ENCODE peak calls at places on chromosomes 6 and 20, in six cellular contexts. Z is psoas muscle, K is H7, S is NCI-H1105 treated with DMSO at 0.1 percent for 48 hours, X is GM13977, D is cardiac fibroblast. C is an unnamed sample.

GRCh38 chr20:34013532-34013931 is 19.8 kb downstream of the RALY start:
- DNase-seq in D (no peak), S (no peak), Z (no peak), X (no peak), K (no peak), C (no peak)

GRCh38 chr6:151263967-151264366 is 24.2 kb downstream of the AKAP12 start:
- DNase-seq in Z (peak), D (peak), X (no peak), S (no peak), K (no peak), C (no peak)

GRCh38 chr6:51855310-51856082 is 231.9 kb downstream of the PKHD1 start:
- DNase-seq in Z (no peak), S (peak), K (peak), D (peak), X (peak), C (no peak)

GRCh38 chr6:90940812-90941481 is 354.1 kb upstream of the MAP3K7 start:
- DNase-seq in D (peak), S (peak), K (peak), X (peak), Z (no peak), C (no peak)

GRCh38 chr6:26183581-26184408 is 96.6 kb downstream of the HFE start:
- DNase-seq in K (peak), X (peak), D (peak), Z (peak), S (peak), C (peak)

GRCh38 chr6:121780325-121781313 is 345.2 kb downstream of the GJA1 start:
- DNase-seq in D (peak), S (peak), Z (peak), K (no peak), X (no peak), C (no peak)

GRCh38 chr20:24633026-24633425 is 163.6 kb downstream of the SYNDIG1 start:
- DNase-seq in D (no peak), K (no peak), Z (no peak), X (no peak), S (no peak), C (no peak)

GRCh38 chr6:25017932-25018581 is 82.3 kb upstream of the RIPOR2 start:
- DNase-seq in S (no peak), Z (peak), D (peak), K (peak), X (peak), C (peak)

GRCh38 chr6:110180228-110181008 is at the start of gene CDC40:
- DNase-seq in Z (peak), K (peak), D (no peak), S (peak), X (peak), C (peak)

GRCh38 chr20:50399917-50400704 is 110.1 kb upstream of the PTPN1 start:
- DNase-seq in X (no peak), Z (no peak), S (no peak), K (peak), D (peak), C (no peak)

GRCh38 chr6:145267076-145267867 is 468.0 kb downstream of the EPM2A start:
- DNase-seq in X (no peak), D (no peak), K (no peak), S (no peak), Z (no peak), C (no peak)

GRCh38 chr20:58463231-58463630 is 52.0 kb downstream of the APCDD1L start:
- DNase-seq in S (no peak), X (no peak), K (no peak), Z (no peak), D (no peak), C (no peak)

GRCh38 chr6:161233986-161234620 is 39.8 kb downstream of the AGPAT4 start:
- DNase-seq in D (peak), S (no peak), X (no peak), K (no peak), Z (peak), C (no peak)

GRCh38 chr20:52748235-52748950 is 223.8 kb upstream of the TSHZ2 start:
- DNase-seq in K (no peak), S (no peak), X (no peak), Z (no peak), D (no peak), C (no peak)

GRCh38 chr6:32177182-32177787 is 920 bp upstream of the RNF5 start:
- DNase-seq in X (no peak), S (peak), D (no peak), K (peak), Z (no peak), C (no peak)

GRCh38 chr20:2585811-2586210 is 49.4 kb downstream of the TMC2 start:
- DNase-seq in Z (no peak), X (no peak), S (no peak), D (peak), K (no peak), C (no peak)

GRCh38 chr20:37598101-37598530 is 70.4 kb upstream of the BLCAP start:
- DNase-seq in D (no peak), S (peak), K (peak), Z (no peak), X (no peak), C (no peak)

GRCh38 chr6:33980176-33980805 is 165.6 kb downstream of the GRM4 start:
- DNase-seq in Z (no peak), K (peak), S (no peak), X (no peak), D (no peak), C (no peak)

GRCh38 chr6:143755301-143755744 is 77.6 kb downstream of the PHACTR2 start:
- DNase-seq in Z (no peak), K (no peak), D (peak), S (no peak), X (no peak), C (no peak)

GRCh38 chr6:113860165-113860955 is 3.2 kb downstream of the MARCKS start:
- DNase-seq in K (peak), X (peak), Z (peak), S (peak), D (peak), C (no peak)

GRCh38 chr6:3061501-3061941 is 6.8 kb upstream of the RIPK1 start:
- DNase-seq in X (no peak), S (no peak), K (no peak), Z (no peak), D (peak), C (no peak)

GRCh38 chr6:20629509-20629908 is 95.3 kb downstream of the CDKAL1 start:
- DNase-seq in S (no peak), K (no peak), D (no peak), Z (no peak), X (no peak), C (no peak)

GRCh38 chr20:22217712-22218352 is 366.5 kb downstream of the FOXA2 start:
- DNase-seq in X (no peak), D (no peak), K (no peak), Z (peak), S (no peak), C (no peak)

GRCh38 chr6:4360920-4361319 is 225.5 kb upstream of the ECI2 start:
- DNase-seq in K (no peak), X (no peak), Z (no peak), D (no peak), S (no peak), C (no peak)

GRCh38 chr6:143774347-143774746 is 68.8 kb upstream of the LTV1 start:
- DNase-seq in K (no peak), Z (no peak), X (no peak), D (no peak), S (no peak), C (no peak)

GRCh38 chr20:56833427-56833826 is 204.3 kb downstream of the TFAP2C start:
- DNase-seq in D (no peak), S (no peak), Z (no peak), K (no peak), X (no peak), C (no peak)

GRCh38 chr20:49909499-49910339 is 5.6 kb downstream of the SPATA2 start:
- DNase-seq in Z (peak), D (no peak), K (peak), X (no peak), S (no peak), C (no peak)